ENCODE peak calls at places on chromosomes 3 and 15, in five cellular contexts. A, Y, N, U and L are unnamed samples.

GRCh38 chr3:184241447-184242296 is 7.1 kb downstream of the ALG3 start:
- DNase-seq in A (no peak), Y (no peak), N (peak), U (no peak), L (no peak)

GRCh38 chr3:74562528-74563190 is 51.8 kb downstream of the CNTN3 start:
- DNase-seq in A (no peak), Y (no peak), N (no peak), U (no peak), L (no peak)

GRCh38 chr3:21920431-21920830 is 169.4 kb upstream of the ZNF385D start:
- DNase-seq in A (no peak), Y (peak), N (no peak), U (no peak), L (no peak)

GRCh38 chr3:127275287-127275781 is 12.5 kb downstream of the PRR20G start:
- DNase-seq in A (peak), Y (no peak), N (no peak), U (peak), L (no peak)

GRCh38 chr3:64266065-64266874 is 41.0 kb upstream of the PRICKLE2 start:
- DNase-seq in A (peak), Y (peak), N (no peak), U (no peak), L (no peak)

GRCh38 chr3:48423883-48424695 is 5.8 kb downstream of the PLXNB1 start:
- DNase-seq in A (no peak), Y (no peak), N (no peak), U (no peak), L (no peak)

GRCh38 chr3:159189994-159190669 is 388.3 kb downstream of the MFSD1 start:
- DNase-seq in A (no peak), Y (peak), N (no peak), U (no peak), L (no peak)

GRCh38 chr15:29134641-29135071 is 135.0 kb downstream of the NSMCE3 start:
- DNase-seq in A (no peak), Y (no peak), N (no peak), U (no peak), L (no peak)

GRCh38 chr3:171376125-171376947 is 83.9 kb downstream of the TNIK start:
- DNase-seq in A (no peak), Y (no peak), N (peak), U (no peak), L (no peak)